ENCODE peak calls at places on chromosome 6, in nine cellular contexts. One of them, this sample, is unnamed. For H3K36me3, the result is how much of the 10 kb centered on the place peaks cover.

GRCh38 chr6:154549179-154549578 is 38.7 kb upstream of the CNKSR3 start:
- DNase-seq in aorta: no peak
- DNase-seq in HepG2: no peak
- DNase-seq in OCI-LY7: no peak
- DNase-seq in CD4-positive, alpha-beta memory T cell: no peak
- DNase-seq in small intestine: no peak
- DNase-seq in brain microvascular endothelial cell: no peak
- DNase-seq in adipocyte: no peak
- DNase-seq in tibial nerve: no peak
- DNase-seq in this sample: no peak

GRCh38 chr6:137013031-137013430 is 31.7 kb downstream of the IL20RA start:
- DNase-seq in aorta: no peak
- DNase-seq in HepG2: no peak
- DNase-seq in OCI-LY7: no peak
- DNase-seq in CD4-positive, alpha-beta memory T cell: no peak
- DNase-seq in small intestine: no peak
- DNase-seq in brain microvascular endothelial cell: peak
- DNase-seq in adipocyte: no peak
- DNase-seq in tibial nerve: no peak
- DNase-seq in this sample: no peak

GRCh38 chr6:39684790-39685485 is 40.3 kb downstream of the KIF6 start:
- DNase-seq in aorta: no peak
- DNase-seq in HepG2: no peak
- DNase-seq in OCI-LY7: no peak
- DNase-seq in CD4-positive, alpha-beta memory T cell: no peak
- DNase-seq in small intestine: no peak
- DNase-seq in brain microvascular endothelial cell: no peak
- DNase-seq in adipocyte: no peak
- DNase-seq in tibial nerve: no peak
- DNase-seq in this sample: no peak

GRCh38 chr6:141029908-141030307 is 1102.8 kb upstream of the GJE1 start:
- DNase-seq in aorta: no peak
- DNase-seq in HepG2: no peak
- DNase-seq in OCI-LY7: no peak
- DNase-seq in CD4-positive, alpha-beta memory T cell: no peak
- DNase-seq in small intestine: no peak
- DNase-seq in brain microvascular endothelial cell: no peak
- DNase-seq in adipocyte: peak
- DNase-seq in tibial nerve: no peak
- DNase-seq in this sample: no peak

GRCh38 chr6:114592506-114592905 is 249.7 kb upstream of the HS3ST5 start:
- DNase-seq in aorta: no peak
- DNase-seq in HepG2: no peak
- DNase-seq in OCI-LY7: no peak
- DNase-seq in CD4-positive, alpha-beta memory T cell: no peak
- DNase-seq in small intestine: no peak
- DNase-seq in brain microvascular endothelial cell: no peak
- DNase-seq in adipocyte: no peak
- DNase-seq in tibial nerve: no peak
- DNase-seq in this sample: no peak

GRCh38 chr6:137097526-137097925 is 52.8 kb upstream of the IL20RA start:
- DNase-seq in aorta: no peak
- DNase-seq in HepG2: no peak
- DNase-seq in OCI-LY7: no peak
- DNase-seq in CD4-positive, alpha-beta memory T cell: no peak
- DNase-seq in small intestine: no peak
- DNase-seq in brain microvascular endothelial cell: no peak
- DNase-seq in adipocyte: no peak
- DNase-seq in tibial nerve: no peak
- DNase-seq in this sample: no peak

GRCh38 chr6:170178561-170179477 is 112.1 kb downstream of the DLL1 start:
- DNase-seq in aorta: no peak
- DNase-seq in HepG2: no peak
- DNase-seq in OCI-LY7: no peak
- DNase-seq in CD4-positive, alpha-beta memory T cell: no peak
- DNase-seq in small intestine: peak
- DNase-seq in brain microvascular endothelial cell: no peak
- DNase-seq in adipocyte: peak
- DNase-seq in tibial nerve: no peak
- DNase-seq in this sample: peak

GRCh38 chr6:169956580-169956979 is 205.2 kb downstream of the ERMARD start:
- DNase-seq in aorta: peak
- DNase-seq in HepG2: no peak
- DNase-seq in OCI-LY7: no peak
- DNase-seq in CD4-positive, alpha-beta memory T cell: no peak
- DNase-seq in small intestine: no peak
- DNase-seq in brain microvascular endothelial cell: no peak
- DNase-seq in adipocyte: no peak
- DNase-seq in tibial nerve: no peak
- DNase-seq in this sample: no peak

GRCh38 chr6:117512056-117512828 is 29.8 kb downstream of the DCBLD1 start:
- DNase-seq in aorta: no peak
- DNase-seq in HepG2: no peak
- DNase-seq in OCI-LY7: no peak
- DNase-seq in CD4-positive, alpha-beta memory T cell: no peak
- DNase-seq in small intestine: no peak
- DNase-seq in brain microvascular endothelial cell: no peak
- DNase-seq in adipocyte: no peak
- DNase-seq in tibial nerve: no peak
- DNase-seq in this sample: no peak

GRCh38 chr6:117513174-117513573 is 30.7 kb downstream of the DCBLD1 start:
- DNase-seq in aorta: no peak
- DNase-seq in HepG2: no peak
- DNase-seq in OCI-LY7: no peak
- DNase-seq in CD4-positive, alpha-beta memory T cell: no peak
- DNase-seq in small intestine: no peak
- DNase-seq in brain microvascular endothelial cell: no peak
- DNase-seq in adipocyte: no peak
- DNase-seq in tibial nerve: no peak
- DNase-seq in this sample: no peak

GRCh38 chr6:117514655-117515054 is 32.2 kb downstream of the DCBLD1 start:
- DNase-seq in aorta: no peak
- DNase-seq in HepG2: no peak
- DNase-seq in OCI-LY7: no peak
- DNase-seq in CD4-positive, alpha-beta memory T cell: no peak
- DNase-seq in small intestine: no peak
- DNase-seq in brain microvascular endothelial cell: no peak
- DNase-seq in adipocyte: no peak
- DNase-seq in tibial nerve: no peak
- DNase-seq in this sample: no peak

GRCh38 chr6:117515326-117515725 is 32.9 kb downstream of the DCBLD1 start:
- DNase-seq in aorta: no peak
- DNase-seq in HepG2: peak
- DNase-seq in OCI-LY7: no peak
- DNase-seq in CD4-positive, alpha-beta memory T cell: no peak
- DNase-seq in small intestine: no peak
- DNase-seq in brain microvascular endothelial cell: no peak
- DNase-seq in adipocyte: no peak
- DNase-seq in tibial nerve: no peak
- DNase-seq in this sample: no peak

GRCh38 chr6:117513778-117514371 is 31.4 kb downstream of the DCBLD1 start:
- DNase-seq in aorta: no peak
- DNase-seq in HepG2: no peak
- DNase-seq in OCI-LY7: no peak
- DNase-seq in CD4-positive, alpha-beta memory T cell: no peak
- DNase-seq in small intestine: no peak
- DNase-seq in brain microvascular endothelial cell: no peak
- DNase-seq in adipocyte: no peak
- DNase-seq in tibial nerve: no peak
- DNase-seq in this sample: no peak
- H3K36me3 ChIP-seq in aorta: under half
- H3K36me3 ChIP-seq in HepG2: under half
- H3K36me3 ChIP-seq in OCI-LY7: under half
- H3K36me3 ChIP-seq in CD4-positive, alpha-beta memory T cell: under half
- H3K36me3 ChIP-seq in small intestine: under half
- H3K36me3 ChIP-seq in brain microvascular endothelial cell: under half
- H3K36me3 ChIP-seq in adipocyte: under half
- H3K36me3 ChIP-seq in tibial nerve: under half
- H3K36me3 ChIP-seq in this sample: half or more

DNA sequence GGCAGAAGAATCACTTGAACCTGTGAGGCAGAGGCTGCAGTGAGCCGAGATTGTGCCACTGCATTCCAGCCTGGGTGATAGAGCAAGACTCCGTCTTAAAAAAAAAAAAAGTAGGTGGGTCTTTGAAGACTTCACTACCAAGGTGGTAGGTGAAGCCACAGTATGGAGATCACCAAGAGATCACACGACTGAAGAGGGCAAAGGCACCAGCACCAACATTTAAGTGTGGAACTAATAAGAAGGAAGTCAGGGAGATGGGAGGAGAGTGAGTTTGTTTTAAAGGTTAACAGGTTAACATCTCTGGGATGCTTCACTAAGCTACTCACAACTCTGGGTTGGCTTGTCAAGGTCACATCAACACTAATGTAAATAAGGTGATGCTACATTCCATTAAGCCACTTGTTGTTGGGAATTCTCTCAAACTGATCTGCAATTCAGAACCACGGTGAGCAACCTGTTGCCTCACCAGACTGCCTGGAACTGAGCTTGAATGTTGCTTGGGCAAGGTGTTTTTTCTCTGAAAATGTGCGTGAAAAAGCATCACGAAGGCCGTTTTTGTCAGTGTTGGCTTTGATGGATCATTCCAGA is 48.7 kb downstream of the KCTD20 start:
- DNase-seq in aorta: no peak
- DNase-seq in HepG2: peak
- DNase-seq in OCI-LY7: no peak
- DNase-seq in CD4-positive, alpha-beta memory T cell: no peak
- DNase-seq in small intestine: no peak
- DNase-seq in brain microvascular endothelial cell: no peak
- DNase-seq in adipocyte: peak
- DNase-seq in tibial nerve: no peak
- DNase-seq in this sample: no peak
- H3K36me3 ChIP-seq in aorta: under half
- H3K36me3 ChIP-seq in HepG2: under half
- H3K36me3 ChIP-seq in OCI-LY7: half or more
- H3K36me3 ChIP-seq in CD4-positive, alpha-beta memory T cell: under half
- H3K36me3 ChIP-seq in small intestine: under half
- H3K36me3 ChIP-seq in brain microvascular endothelial cell: under half
- H3K36me3 ChIP-seq in adipocyte: half or more
- H3K36me3 ChIP-seq in tibial nerve: under half
- H3K36me3 ChIP-seq in this sample: under half

GRCh38 chr6:37477186-37477585 is 22.5 kb downstream of the CCDC167 start:
- DNase-seq in aorta: no peak
- DNase-seq in HepG2: no peak
- DNase-seq in OCI-LY7: no peak
- DNase-seq in CD4-positive, alpha-beta memory T cell: no peak
- DNase-seq in small intestine: no peak
- DNase-seq in brain microvascular endothelial cell: no peak
- DNase-seq in adipocyte: no peak
- DNase-seq in tibial nerve: no peak
- DNase-seq in this sample: peak

GRCh38 chr6:37477656-37478435 is 21.8 kb downstream of the CCDC167 start:
- DNase-seq in aorta: no peak
- DNase-seq in HepG2: no peak
- DNase-seq in OCI-LY7: no peak
- DNase-seq in CD4-positive, alpha-beta memory T cell: no peak
- DNase-seq in small intestine: no peak
- DNase-seq in brain microvascular endothelial cell: no peak
- DNase-seq in adipocyte: no peak
- DNase-seq in tibial nerve: no peak
- DNase-seq in this sample: peak

GRCh38 chr6:37474316-37474715 is 25.4 kb downstream of the CCDC167 start:
- DNase-seq in aorta: no peak
- DNase-seq in HepG2: no peak
- DNase-seq in OCI-LY7: no peak
- DNase-seq in CD4-positive, alpha-beta memory T cell: no peak
- DNase-seq in small intestine: no peak
- DNase-seq in brain microvascular endothelial cell: no peak
- DNase-seq in adipocyte: no peak
- DNase-seq in tibial nerve: no peak
- DNase-seq in this sample: peak

GRCh38 chr6:37478827-37479226 is 20.9 kb downstream of the CCDC167 start:
- DNase-seq in aorta: no peak
- DNase-seq in HepG2: no peak
- DNase-seq in OCI-LY7: no peak
- DNase-seq in CD4-positive, alpha-beta memory T cell: no peak
- DNase-seq in small intestine: no peak
- DNase-seq in brain microvascular endothelial cell: no peak
- DNase-seq in adipocyte: no peak
- DNase-seq in tibial nerve: no peak
- DNase-seq in this sample: peak

DNA sequence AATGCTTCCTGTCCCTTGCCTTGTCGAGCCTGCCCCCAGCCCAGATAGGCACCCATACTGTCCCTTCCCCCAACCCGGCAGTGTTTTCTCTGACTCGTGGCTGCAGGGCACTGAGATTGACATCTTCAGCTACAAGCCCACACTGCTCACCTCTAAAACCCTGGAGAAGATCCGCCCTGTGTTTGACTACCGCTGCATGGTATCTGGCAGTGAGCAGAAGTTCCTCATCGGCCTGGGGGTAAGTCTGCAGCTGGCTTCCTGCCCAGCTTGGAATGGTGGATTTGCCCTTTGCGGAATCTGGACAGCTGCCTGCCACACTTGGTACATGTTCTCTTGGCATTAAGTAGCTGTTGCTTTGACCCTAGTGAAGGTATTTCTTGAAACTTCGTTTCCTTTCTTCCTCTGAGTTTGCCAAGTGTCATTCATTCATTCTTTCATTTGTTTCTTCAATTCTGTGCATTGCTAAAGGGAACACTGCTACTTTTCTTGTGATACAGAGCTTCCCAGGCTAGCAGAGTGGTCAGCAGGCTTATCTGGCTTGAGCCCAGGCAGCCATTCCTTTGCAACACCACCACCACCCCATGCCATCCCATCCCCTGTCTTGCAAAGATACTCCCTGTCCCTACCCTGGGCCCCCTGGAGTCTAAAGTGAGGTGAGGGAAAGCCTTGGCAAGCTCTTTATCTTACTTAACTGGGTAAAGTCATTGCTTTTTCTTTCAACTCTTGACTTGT is 26.2 kb downstream of the CCDC167 start:
- DNase-seq in aorta: no peak
- DNase-seq in HepG2: no peak
- DNase-seq in OCI-LY7: no peak
- DNase-seq in CD4-positive, alpha-beta memory T cell: no peak
- DNase-seq in small intestine: no peak
- DNase-seq in brain microvascular endothelial cell: no peak
- DNase-seq in adipocyte: peak
- DNase-seq in tibial nerve: no peak
- DNase-seq in this sample: peak
- H3K36me3 ChIP-seq in aorta: under half
- H3K36me3 ChIP-seq in HepG2: under half
- H3K36me3 ChIP-seq in OCI-LY7: half or more
- H3K36me3 ChIP-seq in CD4-positive, alpha-beta memory T cell: half or more
- H3K36me3 ChIP-seq in small intestine: under half
- H3K36me3 ChIP-seq in brain microvascular endothelial cell: under half
- H3K36me3 ChIP-seq in adipocyte: half or more
- H3K36me3 ChIP-seq in tibial nerve: under half
- H3K36me3 ChIP-seq in this sample: half or more

GRCh38 chr6:36596359-36596758 is 2.2 kb downstream of the SRSF3 start:
- DNase-seq in aorta: no peak
- DNase-seq in HepG2: no peak
- DNase-seq in OCI-LY7: no peak
- DNase-seq in CD4-positive, alpha-beta memory T cell: no peak
- DNase-seq in small intestine: no peak
- DNase-seq in brain microvascular endothelial cell: no peak
- DNase-seq in adipocyte: peak
- DNase-seq in tibial nerve: no peak
- DNase-seq in this sample: no peak

GRCh38 chr6:36598739-36599318 is 4.7 kb downstream of the SRSF3 start:
- DNase-seq in aorta: no peak
- DNase-seq in HepG2: no peak
- DNase-seq in OCI-LY7: no peak
- DNase-seq in CD4-positive, alpha-beta memory T cell: no peak
- DNase-seq in small intestine: no peak
- DNase-seq in brain microvascular endothelial cell: no peak
- DNase-seq in adipocyte: no peak
- DNase-seq in tibial nerve: no peak
- DNase-seq in this sample: no peak

GRCh38 chr6:36598326-36598725 is 4.2 kb downstream of the SRSF3 start:
- DNase-seq in aorta: no peak
- DNase-seq in HepG2: no peak
- DNase-seq in OCI-LY7: no peak
- DNase-seq in CD4-positive, alpha-beta memory T cell: no peak
- DNase-seq in small intestine: no peak
- DNase-seq in brain microvascular endothelial cell: no peak
- DNase-seq in adipocyte: no peak
- DNase-seq in tibial nerve: no peak
- DNase-seq in this sample: no peak

GRCh38 chr6:36599791-36600209 is 5.6 kb downstream of the SRSF3 start:
- DNase-seq in aorta: peak
- DNase-seq in HepG2: no peak
- DNase-seq in OCI-LY7: no peak
- DNase-seq in CD4-positive, alpha-beta memory T cell: peak
- DNase-seq in small intestine: peak
- DNase-seq in brain microvascular endothelial cell: peak
- DNase-seq in adipocyte: peak
- DNase-seq in tibial nerve: peak
- DNase-seq in this sample: peak

GRCh38 chr6:36597775-36598174 is 3.6 kb downstream of the SRSF3 start:
- DNase-seq in aorta: no peak
- DNase-seq in HepG2: no peak
- DNase-seq in OCI-LY7: no peak
- DNase-seq in CD4-positive, alpha-beta memory T cell: no peak
- DNase-seq in small intestine: no peak
- DNase-seq in brain microvascular endothelial cell: no peak
- DNase-seq in adipocyte: no peak
- DNase-seq in tibial nerve: no peak
- DNase-seq in this sample: no peak
- H3K36me3 ChIP-seq in aorta: under half
- H3K36me3 ChIP-seq in HepG2: under half
- H3K36me3 ChIP-seq in OCI-LY7: half or more
- H3K36me3 ChIP-seq in CD4-positive, alpha-beta memory T cell: half or more
- H3K36me3 ChIP-seq in small intestine: under half
- H3K36me3 ChIP-seq in brain microvascular endothelial cell: half or more
- H3K36me3 ChIP-seq in adipocyte: half or more
- H3K36me3 ChIP-seq in tibial nerve: under half
- H3K36me3 ChIP-seq in this sample: half or more

This sample was measured in RWPE2.